ENCODE peak calls at places on chromosomes 1 and 21, in nine cellular contexts. One of them, this sample, is unnamed.

GRCh38 chr1:152050886-152051764 is 14.3 kb upstream of the S100A11 start:
- DNase-seq in stimulated activated CD8-positive, alpha-beta memory T cell treated with anti-CD3 and anti-CD28 coated beads, Interleukin-12 subunit alpha, Interleukin-12 subunit beta, amount 100 ng/mL, for 4 hours: no peak
- DNase-seq in Caki2: peak; percentile 70
- DNase-seq in CD8-positive, alpha-beta T cell: no peak
- DNase-seq in T follicular helper cell: no peak
- DNase-seq in HEK293T: no peak
- DNase-seq in cardiac muscle cell: no peak
- DNase-seq in T-cell: no peak
- DNase-seq in foreskin keratinocyte: peak; percentile 69
- DNase-seq in this sample: no peak

GRCh38 chr1:161391611-161392010 is 23.9 kb upstream of the CFAP126 start:
- DNase-seq in stimulated activated CD8-positive, alpha-beta memory T cell treated with anti-CD3 and anti-CD28 coated beads, Interleukin-12 subunit alpha, Interleukin-12 subunit beta, amount 100 ng/mL, for 4 hours: no peak
- DNase-seq in Caki2: no peak
- DNase-seq in CD8-positive, alpha-beta T cell: no peak
- DNase-seq in T follicular helper cell: no peak
- DNase-seq in HEK293T: no peak
- DNase-seq in cardiac muscle cell: no peak
- DNase-seq in T-cell: no peak
- DNase-seq in foreskin keratinocyte: no peak
- DNase-seq in this sample: no peak

GRCh38 chr1:115977481-115978258 is 1.4 kb downstream of the SLC22A15 start:
- DNase-seq in stimulated activated CD8-positive, alpha-beta memory T cell treated with anti-CD3 and anti-CD28 coated beads, Interleukin-12 subunit alpha, Interleukin-12 subunit beta, amount 100 ng/mL, for 4 hours: no peak
- DNase-seq in Caki2: peak; percentile 61
- DNase-seq in CD8-positive, alpha-beta T cell: no peak
- DNase-seq in T follicular helper cell: no peak
- DNase-seq in HEK293T: no peak
- DNase-seq in cardiac muscle cell: no peak
- DNase-seq in T-cell: no peak
- DNase-seq in foreskin keratinocyte: peak; percentile 72
- DNase-seq in this sample: peak; percentile 82

GRCh38 chr1:184222561-184223157 is 164.2 kb upstream of the C1orf21 start:
- DNase-seq in stimulated activated CD8-positive, alpha-beta memory T cell treated with anti-CD3 and anti-CD28 coated beads, Interleukin-12 subunit alpha, Interleukin-12 subunit beta, amount 100 ng/mL, for 4 hours: no peak
- DNase-seq in Caki2: peak; percentile 12
- DNase-seq in CD8-positive, alpha-beta T cell: peak; percentile 51
- DNase-seq in T follicular helper cell: peak; percentile 15
- DNase-seq in HEK293T: peak; percentile 73
- DNase-seq in cardiac muscle cell: peak; percentile 52
- DNase-seq in T-cell: no peak
- DNase-seq in foreskin keratinocyte: no peak
- DNase-seq in this sample: no peak

GRCh38 chr1:15056515-15057285 is 96.8 kb upstream of the TMEM51 start:
- DNase-seq in stimulated activated CD8-positive, alpha-beta memory T cell treated with anti-CD3 and anti-CD28 coated beads, Interleukin-12 subunit alpha, Interleukin-12 subunit beta, amount 100 ng/mL, for 4 hours: no peak
- DNase-seq in Caki2: peak; percentile 24
- DNase-seq in CD8-positive, alpha-beta T cell: no peak
- DNase-seq in T follicular helper cell: no peak
- DNase-seq in HEK293T: no peak
- DNase-seq in cardiac muscle cell: no peak
- DNase-seq in T-cell: no peak
- DNase-seq in foreskin keratinocyte: no peak
- DNase-seq in this sample: no peak

GRCh38 chr1:186102559-186103148 is 272.4 kb downstream of the TPR start:
- DNase-seq in stimulated activated CD8-positive, alpha-beta memory T cell treated with anti-CD3 and anti-CD28 coated beads, Interleukin-12 subunit alpha, Interleukin-12 subunit beta, amount 100 ng/mL, for 4 hours: no peak
- DNase-seq in Caki2: peak; percentile 67
- DNase-seq in CD8-positive, alpha-beta T cell: no peak
- DNase-seq in T follicular helper cell: no peak
- DNase-seq in HEK293T: no peak
- DNase-seq in cardiac muscle cell: peak; percentile 6
- DNase-seq in T-cell: no peak
- DNase-seq in foreskin keratinocyte: no peak
- DNase-seq in this sample: no peak

GRCh38 chr1:228968841-228969606 is 233.7 kb downstream of the RHOU start:
- DNase-seq in stimulated activated CD8-positive, alpha-beta memory T cell treated with anti-CD3 and anti-CD28 coated beads, Interleukin-12 subunit alpha, Interleukin-12 subunit beta, amount 100 ng/mL, for 4 hours: no peak
- DNase-seq in Caki2: no peak
- DNase-seq in CD8-positive, alpha-beta T cell: no peak
- DNase-seq in T follicular helper cell: no peak
- DNase-seq in HEK293T: no peak
- DNase-seq in cardiac muscle cell: no peak
- DNase-seq in T-cell: no peak
- DNase-seq in foreskin keratinocyte: no peak
- DNase-seq in this sample: no peak

GRCh38 chr1:157724537-157725213 is 24.1 kb upstream of the FCRL3 start:
- DNase-seq in stimulated activated CD8-positive, alpha-beta memory T cell treated with anti-CD3 and anti-CD28 coated beads, Interleukin-12 subunit alpha, Interleukin-12 subunit beta, amount 100 ng/mL, for 4 hours: no peak
- DNase-seq in Caki2: no peak
- DNase-seq in CD8-positive, alpha-beta T cell: no peak
- DNase-seq in T follicular helper cell: no peak
- DNase-seq in HEK293T: no peak
- DNase-seq in cardiac muscle cell: no peak
- DNase-seq in T-cell: no peak
- DNase-seq in foreskin keratinocyte: no peak
- DNase-seq in this sample: no peak

GRCh38 chr1:4599951-4600481 is 54.4 kb upstream of the AJAP1 start:
- DNase-seq in stimulated activated CD8-positive, alpha-beta memory T cell treated with anti-CD3 and anti-CD28 coated beads, Interleukin-12 subunit alpha, Interleukin-12 subunit beta, amount 100 ng/mL, for 4 hours: no peak
- DNase-seq in Caki2: no peak
- DNase-seq in CD8-positive, alpha-beta T cell: no peak
- DNase-seq in T follicular helper cell: no peak
- DNase-seq in HEK293T: no peak
- DNase-seq in cardiac muscle cell: no peak
- DNase-seq in T-cell: no peak
- DNase-seq in foreskin keratinocyte: no peak
- DNase-seq in this sample: no peak

GRCh38 chr1:230288641-230289349 is 137.3 kb downstream of the PGBD5 start:
- DNase-seq in stimulated activated CD8-positive, alpha-beta memory T cell treated with anti-CD3 and anti-CD28 coated beads, Interleukin-12 subunit alpha, Interleukin-12 subunit beta, amount 100 ng/mL, for 4 hours: no peak
- DNase-seq in Caki2: no peak
- DNase-seq in CD8-positive, alpha-beta T cell: no peak
- DNase-seq in T follicular helper cell: no peak
- DNase-seq in HEK293T: no peak
- DNase-seq in cardiac muscle cell: no peak
- DNase-seq in T-cell: no peak
- DNase-seq in foreskin keratinocyte: no peak
- DNase-seq in this sample: no peak

GRCh38 chr1:160154790-160155189 is 3.4 kb downstream of the ATP1A4 start:
- DNase-seq in stimulated activated CD8-positive, alpha-beta memory T cell treated with anti-CD3 and anti-CD28 coated beads, Interleukin-12 subunit alpha, Interleukin-12 subunit beta, amount 100 ng/mL, for 4 hours: no peak
- DNase-seq in Caki2: no peak
- DNase-seq in CD8-positive, alpha-beta T cell: no peak
- DNase-seq in T follicular helper cell: no peak
- DNase-seq in HEK293T: no peak
- DNase-seq in cardiac muscle cell: no peak
- DNase-seq in T-cell: no peak
- DNase-seq in foreskin keratinocyte: no peak
- DNase-seq in this sample: no peak

GRCh38 chr1:89781494-89782126 is 39.2 kb upstream of the LRRC8D start:
- DNase-seq in stimulated activated CD8-positive, alpha-beta memory T cell treated with anti-CD3 and anti-CD28 coated beads, Interleukin-12 subunit alpha, Interleukin-12 subunit beta, amount 100 ng/mL, for 4 hours: peak; percentile 55
- DNase-seq in Caki2: no peak
- DNase-seq in CD8-positive, alpha-beta T cell: peak; percentile 61
- DNase-seq in T follicular helper cell: peak; percentile 54
- DNase-seq in HEK293T: no peak
- DNase-seq in cardiac muscle cell: no peak
- DNase-seq in T-cell: peak; percentile 75
- DNase-seq in foreskin keratinocyte: no peak
- DNase-seq in this sample: no peak

GRCh38 chr1:40626383-40626770 is 39.1 kb downstream of the RIMS3 start:
- DNase-seq in stimulated activated CD8-positive, alpha-beta memory T cell treated with anti-CD3 and anti-CD28 coated beads, Interleukin-12 subunit alpha, Interleukin-12 subunit beta, amount 100 ng/mL, for 4 hours: no peak
- DNase-seq in Caki2: no peak
- DNase-seq in CD8-positive, alpha-beta T cell: no peak
- DNase-seq in T follicular helper cell: no peak
- DNase-seq in HEK293T: no peak
- DNase-seq in cardiac muscle cell: no peak
- DNase-seq in T-cell: no peak
- DNase-seq in foreskin keratinocyte: no peak
- DNase-seq in this sample: no peak

GRCh38 chr1:20666804-20667203 is 5.6 kb upstream of the DDOST start:
- DNase-seq in stimulated activated CD8-positive, alpha-beta memory T cell treated with anti-CD3 and anti-CD28 coated beads, Interleukin-12 subunit alpha, Interleukin-12 subunit beta, amount 100 ng/mL, for 4 hours: no peak
- DNase-seq in Caki2: peak; percentile 21
- DNase-seq in CD8-positive, alpha-beta T cell: no peak
- DNase-seq in T follicular helper cell: no peak
- DNase-seq in HEK293T: peak; percentile 43
- DNase-seq in cardiac muscle cell: no peak
- DNase-seq in T-cell: no peak
- DNase-seq in foreskin keratinocyte: peak; percentile 15
- DNase-seq in this sample: no peak

GRCh38 chr1:230157409-230158390 is 90.7 kb downstream of the GALNT2 start:
- DNase-seq in stimulated activated CD8-positive, alpha-beta memory T cell treated with anti-CD3 and anti-CD28 coated beads, Interleukin-12 subunit alpha, Interleukin-12 subunit beta, amount 100 ng/mL, for 4 hours: no peak
- DNase-seq in Caki2: no peak
- DNase-seq in CD8-positive, alpha-beta T cell: no peak
- DNase-seq in T follicular helper cell: no peak
- DNase-seq in HEK293T: no peak
- DNase-seq in cardiac muscle cell: no peak
- DNase-seq in T-cell: no peak
- DNase-seq in foreskin keratinocyte: no peak
- DNase-seq in this sample: no peak

GRCh38 chr1:33219886-33220661 is 36.2 kb upstream of the ZNF362 start:
- DNase-seq in stimulated activated CD8-positive, alpha-beta memory T cell treated with anti-CD3 and anti-CD28 coated beads, Interleukin-12 subunit alpha, Interleukin-12 subunit beta, amount 100 ng/mL, for 4 hours: no peak
- DNase-seq in Caki2: no peak
- DNase-seq in CD8-positive, alpha-beta T cell: no peak
- DNase-seq in T follicular helper cell: no peak
- DNase-seq in HEK293T: peak; percentile 27
- DNase-seq in cardiac muscle cell: no peak
- DNase-seq in T-cell: no peak
- DNase-seq in foreskin keratinocyte: peak; percentile 63
- DNase-seq in this sample: no peak

GRCh38 chr1:78060857-78061563 is 15.2 kb downstream of the GIPC2 start:
- DNase-seq in stimulated activated CD8-positive, alpha-beta memory T cell treated with anti-CD3 and anti-CD28 coated beads, Interleukin-12 subunit alpha, Interleukin-12 subunit beta, amount 100 ng/mL, for 4 hours: no peak
- DNase-seq in Caki2: no peak
- DNase-seq in CD8-positive, alpha-beta T cell: no peak
- DNase-seq in T follicular helper cell: no peak
- DNase-seq in HEK293T: no peak
- DNase-seq in cardiac muscle cell: no peak
- DNase-seq in T-cell: no peak
- DNase-seq in foreskin keratinocyte: peak; percentile 70
- DNase-seq in this sample: no peak

GRCh38 chr1:150408800-150409199 is 44.9 kb downstream of the RPRD2 start:
- DNase-seq in stimulated activated CD8-positive, alpha-beta memory T cell treated with anti-CD3 and anti-CD28 coated beads, Interleukin-12 subunit alpha, Interleukin-12 subunit beta, amount 100 ng/mL, for 4 hours: no peak
- DNase-seq in Caki2: no peak
- DNase-seq in CD8-positive, alpha-beta T cell: no peak
- DNase-seq in T follicular helper cell: no peak
- DNase-seq in HEK293T: no peak
- DNase-seq in cardiac muscle cell: no peak
- DNase-seq in T-cell: no peak
- DNase-seq in foreskin keratinocyte: no peak
- DNase-seq in this sample: no peak

GRCh38 chr1:159889202-159889601 is 10.8 kb downstream of the CFAP45 start:
- DNase-seq in stimulated activated CD8-positive, alpha-beta memory T cell treated with anti-CD3 and anti-CD28 coated beads, Interleukin-12 subunit alpha, Interleukin-12 subunit beta, amount 100 ng/mL, for 4 hours: no peak
- DNase-seq in Caki2: no peak
- DNase-seq in CD8-positive, alpha-beta T cell: no peak
- DNase-seq in T follicular helper cell: no peak
- DNase-seq in HEK293T: no peak
- DNase-seq in cardiac muscle cell: no peak
- DNase-seq in T-cell: no peak
- DNase-seq in foreskin keratinocyte: no peak
- DNase-seq in this sample: no peak

GRCh38 chr1:55039342-55040082 is at the start of gene PCSK9:
- DNase-seq in stimulated activated CD8-positive, alpha-beta memory T cell treated with anti-CD3 and anti-CD28 coated beads, Interleukin-12 subunit alpha, Interleukin-12 subunit beta, amount 100 ng/mL, for 4 hours: no peak
- DNase-seq in Caki2: no peak
- DNase-seq in CD8-positive, alpha-beta T cell: no peak
- DNase-seq in T follicular helper cell: no peak
- DNase-seq in HEK293T: no peak
- DNase-seq in cardiac muscle cell: peak; percentile 71
- DNase-seq in T-cell: no peak
- DNase-seq in foreskin keratinocyte: peak; percentile 80
- DNase-seq in this sample: no peak

GRCh38 chr1:154479764-154480421 is 22.1 kb upstream of the TDRD10 start:
- DNase-seq in stimulated activated CD8-positive, alpha-beta memory T cell treated with anti-CD3 and anti-CD28 coated beads, Interleukin-12 subunit alpha, Interleukin-12 subunit beta, amount 100 ng/mL, for 4 hours: no peak
- DNase-seq in Caki2: peak; percentile 87
- DNase-seq in CD8-positive, alpha-beta T cell: peak; percentile 58
- DNase-seq in T follicular helper cell: peak; percentile 40
- DNase-seq in HEK293T: peak; percentile 91
- DNase-seq in cardiac muscle cell: peak; percentile 83
- DNase-seq in T-cell: peak; percentile 29
- DNase-seq in foreskin keratinocyte: peak; percentile 36
- DNase-seq in this sample: peak; percentile 18

GRCh38 chr1:192485692-192486436 is 89.7 kb upstream of the RGS1 start:
- DNase-seq in stimulated activated CD8-positive, alpha-beta memory T cell treated with anti-CD3 and anti-CD28 coated beads, Interleukin-12 subunit alpha, Interleukin-12 subunit beta, amount 100 ng/mL, for 4 hours: no peak
- DNase-seq in Caki2: peak; percentile 87
- DNase-seq in CD8-positive, alpha-beta T cell: no peak
- DNase-seq in T follicular helper cell: no peak
- DNase-seq in HEK293T: no peak
- DNase-seq in cardiac muscle cell: no peak
- DNase-seq in T-cell: no peak
- DNase-seq in foreskin keratinocyte: peak; percentile 28
- DNase-seq in this sample: no peak

GRCh38 chr1:30284728-30285460 is 438.5 kb downstream of the MATN1 start:
- DNase-seq in stimulated activated CD8-positive, alpha-beta memory T cell treated with anti-CD3 and anti-CD28 coated beads, Interleukin-12 subunit alpha, Interleukin-12 subunit beta, amount 100 ng/mL, for 4 hours: no peak
- DNase-seq in Caki2: no peak
- DNase-seq in CD8-positive, alpha-beta T cell: no peak
- DNase-seq in T follicular helper cell: no peak
- DNase-seq in HEK293T: no peak
- DNase-seq in cardiac muscle cell: no peak
- DNase-seq in T-cell: no peak
- DNase-seq in foreskin keratinocyte: no peak
- DNase-seq in this sample: no peak

GRCh38 chr21:32861871-32862270 is 90.3 kb upstream of the PAXBP1 start:
- DNase-seq in stimulated activated CD8-positive, alpha-beta memory T cell treated with anti-CD3 and anti-CD28 coated beads, Interleukin-12 subunit alpha, Interleukin-12 subunit beta, amount 100 ng/mL, for 4 hours: no peak
- DNase-seq in Caki2: no peak
- DNase-seq in CD8-positive, alpha-beta T cell: no peak
- DNase-seq in T follicular helper cell: no peak
- DNase-seq in HEK293T: no peak
- DNase-seq in cardiac muscle cell: no peak
- DNase-seq in T-cell: no peak
- DNase-seq in foreskin keratinocyte: no peak
- DNase-seq in this sample: no peak

This sample was measured in GF-D8.